ENCODE peak calls at places on chromosomes 13 and 19, in ten cellular contexts. Y, K, F, T, I, C, Q, P, B and H are unnamed samples.

GRCh38 chr19:23527797-23528196 is 132.5 kb upstream of the ZNF91 start:
- DNase-seq in Y (no peak), K (no peak), F (no peak), T (no peak), I (no peak), C (no peak), Q (no peak), P (no peak), B (no peak), H (no peak)

GRCh38 chr13:48715977-48716376 is 62.2 kb downstream of the CYSLTR2 start:
- DNase-seq in Y (no peak), K (no peak), F (no peak), T (no peak), I (no peak), C (no peak), Q (no peak), P (no peak), B (no peak), H (no peak)

GRCh38 chr13:107185889-107186288 is 618.0 kb upstream of the ARGLU1 start:
- DNase-seq in Y (no peak), K (no peak), F (peak), T (no peak), I (no peak), C (peak), Q (no peak), P (no peak), B (peak), H (no peak)

GRCh38 chr13:65783383-65783782 is 1446.8 kb downstream of the PCDH9 start:
- DNase-seq in Y (no peak), K (no peak), F (no peak), T (no peak), I (no peak), C (no peak), Q (no peak), P (no peak), B (no peak), H (no peak)

GRCh38 chr19:48367855-48368254 is 3.7 kb downstream of the SYNGR4 start:
- DNase-seq in Y (no peak), K (no peak), F (no peak), T (peak), I (no peak), C (no peak), Q (no peak), P (no peak), B (no peak), H (no peak)

GRCh38 chr19:46134527-46134926 is 10.0 kb upstream of the IGFL3 start:
- DNase-seq in Y (no peak), K (no peak), F (peak), T (no peak), I (no peak), C (peak), Q (no peak), P (no peak), B (peak), H (no peak)

GRCh38 chr13:51928231-51928630 is 66.5 kb downstream of the CCDC70 start:
- DNase-seq in Y (no peak), K (no peak), F (no peak), T (no peak), I (peak), C (no peak), Q (no peak), P (no peak), B (no peak), H (no peak)

GRCh38 chr19:54485846-54486245 is 12.8 kb upstream of the CDC42EP5 start:
- DNase-seq in Y (no peak), K (no peak), F (peak), T (no peak), I (no peak), C (no peak), Q (no peak), P (no peak), B (no peak), H (no peak)

GRCh38 chr13:28558567-28558966 is 63.6 kb upstream of the FLT1 start:
- DNase-seq in Y (peak), K (no peak), F (no peak), T (no peak), I (peak), C (no peak), Q (no peak), P (no peak), B (peak), H (no peak)

GRCh38 chr13:109667754-109668360 is 118.5 kb downstream of the IRS2 start:
- DNase-seq in Y (no peak), K (no peak), F (no peak), T (no peak), I (no peak), C (no peak), Q (no peak), P (no peak), B (no peak), H (no peak)

GRCh38 chr13:34421849-34422475 is 520.1 kb upstream of the NBEA start:
- DNase-seq in Y (no peak), K (no peak), F (no peak), T (no peak), I (no peak), C (no peak), Q (no peak), P (no peak), B (no peak), H (no peak)

GRCh38 chr19:34639491-34640085 is 37.4 kb downstream of the SCGB2B2 start:
- DNase-seq in Y (peak), K (no peak), F (peak), T (peak), I (peak), C (peak), Q (peak), P (no peak), B (peak), H (peak)

GRCh38 chr13:33213024-33213795 is 72.3 kb downstream of the STARD13 start:
- DNase-seq in Y (no peak), K (no peak), F (no peak), T (peak), I (no peak), C (no peak), Q (no peak), P (no peak), B (peak), H (no peak)

GRCh38 chr13:20702945-20703784 is at the start of gene IL17D:
- DNase-seq in Y (no peak), K (no peak), F (peak), T (no peak), I (no peak), C (no peak), Q (peak), P (peak), B (no peak), H (no peak)

GRCh38 chr19:925912-926594 is at the start of gene ARID3A:
- DNase-seq in Y (peak), K (no peak), F (no peak), T (peak), I (no peak), C (no peak), Q (no peak), P (no peak), B (peak), H (peak)

GRCh38 chr13:80054806-80055205 is 286.1 kb downstream of the SPRY2 start:
- DNase-seq in Y (no peak), K (no peak), F (peak), T (no peak), I (no peak), C (peak), Q (no peak), P (no peak), B (peak), H (no peak)

GRCh38 chr19:45768644-45769053 is 403 bp downstream of the SIX5 start:
- DNase-seq in Y (no peak), K (no peak), F (peak), T (no peak), I (no peak), C (peak), Q (peak), P (peak), B (no peak), H (no peak)

GRCh38 chr19:41353466-41354342 is at the start of gene TGFB1:
- DNase-seq in Y (peak), K (peak), F (peak), T (peak), I (peak), C (peak), Q (peak), P (peak), B (peak), H (peak)

GRCh38 chr19:10271543-10272086 is 695 bp downstream of the ICAM1 start:
- DNase-seq in Y (peak), K (no peak), F (peak), T (no peak), I (no peak), C (peak), Q (no peak), P (no peak), B (no peak), H (no peak)
- H3K4me3 ChIP-seq in Y (peak), K (peak), F (peak), T (peak), I (peak), C (peak), Q (peak), P (peak), B (no peak), H (peak)

GRCh38 chr19:19170053-19170945 is at the start of gene MEF2B:
- DNase-seq in Y (peak), K (no peak), F (peak), T (peak), I (peak), C (peak), Q (peak), P (peak), B (peak), H (no peak)
- H3K4me3 ChIP-seq in Y (no peak), K (peak), F (no peak), T (no peak), I (peak), C (no peak), Q (peak), P (peak), B (no peak), H (no peak)

DNA sequence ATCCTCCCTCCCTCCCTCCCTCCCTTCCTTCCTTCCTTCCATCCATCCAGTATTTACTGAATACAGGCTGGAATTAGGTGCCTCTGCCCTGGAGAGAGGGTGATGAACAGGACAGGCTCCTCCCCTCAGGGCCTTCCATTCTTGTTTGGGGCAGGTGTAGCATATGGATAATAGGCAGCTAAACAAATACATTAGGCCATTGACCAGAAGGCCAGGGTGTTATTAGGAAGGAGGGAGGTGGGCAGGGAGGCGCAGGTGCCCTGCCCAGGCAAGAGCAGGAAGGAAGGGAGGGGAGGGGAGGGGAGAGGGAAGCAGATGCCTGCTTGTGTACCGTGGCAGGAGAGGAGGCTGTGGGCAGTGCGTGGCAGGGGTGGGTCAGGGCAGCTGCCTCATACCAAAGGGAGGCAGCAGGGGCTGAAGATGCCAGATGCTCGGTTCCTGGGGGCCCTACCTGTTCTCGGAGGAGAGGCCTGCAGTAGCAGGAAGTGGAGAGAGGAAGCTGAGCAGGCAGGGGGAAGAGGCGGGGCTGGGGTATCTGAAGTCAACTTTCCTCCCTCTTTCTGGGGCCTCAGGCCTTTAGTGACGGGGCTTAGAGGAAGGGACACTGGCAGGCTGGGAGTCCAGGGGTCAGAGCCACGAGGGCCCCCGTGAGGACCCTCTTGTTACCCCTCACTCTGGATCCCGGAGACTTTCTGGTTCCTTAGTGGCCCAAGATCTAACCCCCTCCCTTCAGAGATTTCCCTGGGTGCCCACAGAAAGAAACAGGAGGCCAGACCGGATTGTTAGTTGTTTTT is at the start of gene RINL:
- DNase-seq in Y (peak), K (no peak), F (no peak), T (no peak), I (no peak), C (no peak), Q (peak), P (peak), B (no peak), H (no peak)
- H3K4me3 ChIP-seq in Y (no peak), K (no peak), F (no peak), T (no peak), I (no peak), C (no peak), Q (peak), P (peak), B (no peak), H (no peak)

GRCh38 chr19:38662508-38663155 is 15.2 kb downstream of the ACTN4 start:
- DNase-seq in Y (no peak), K (no peak), F (no peak), T (no peak), I (no peak), C (no peak), Q (no peak), P (no peak), B (no peak), H (no peak)

GRCh38 chr19:38663156-38663651 is 15.8 kb downstream of the ACTN4 start:
- DNase-seq in Y (no peak), K (no peak), F (no peak), T (no peak), I (no peak), C (no peak), Q (no peak), P (no peak), B (no peak), H (no peak)

GRCh38 chr19:38661166-38661565 is 13.7 kb downstream of the ACTN4 start:
- DNase-seq in Y (no peak), K (no peak), F (no peak), T (no peak), I (no peak), C (no peak), Q (no peak), P (no peak), B (no peak), H (no peak)

GRCh38 chr19:38660724-38661123 is 13.3 kb downstream of the ACTN4 start:
- DNase-seq in Y (no peak), K (no peak), F (no peak), T (no peak), I (no peak), C (no peak), Q (no peak), P (no peak), B (no peak), H (no peak)

DNA sequence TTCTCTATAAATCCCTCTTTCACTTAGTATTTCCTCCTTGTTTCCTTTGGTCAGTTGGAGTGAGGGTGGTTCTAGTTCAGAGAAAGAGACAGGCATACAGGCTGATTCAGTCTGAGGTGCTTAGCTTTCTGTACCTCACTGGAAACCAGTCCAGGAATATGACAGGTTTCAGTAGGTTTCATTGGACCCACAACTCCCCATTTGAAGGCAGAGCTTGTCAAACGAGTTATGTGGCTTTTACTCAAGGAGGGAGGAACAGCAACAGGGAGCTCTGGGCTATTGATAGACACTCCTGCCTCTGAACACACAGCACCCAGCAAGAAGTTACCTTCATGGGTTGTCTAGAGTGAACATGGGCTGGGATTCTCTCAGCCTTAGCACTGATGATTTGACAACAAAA is 14.5 kb downstream of the ACTN4 start:
- DNase-seq in Y (no peak), K (no peak), F (no peak), T (peak), I (no peak), C (no peak), Q (no peak), P (no peak), B (no peak), H (no peak)
- H3K4me3 ChIP-seq in Y (no peak), K (no peak), F (no peak), T (no peak), I (no peak), C (no peak), Q (no peak), P (no peak), B (no peak), H (no peak)

GRCh38 chr19:6362351-6362801 is 1.0 kb downstream of the CLPP start:
- DNase-seq in Y (no peak), K (no peak), F (peak), T (no peak), I (no peak), C (no peak), Q (peak), P (no peak), B (no peak), H (no peak)
- H3K4me3 ChIP-seq in Y (peak), K (peak), F (peak), T (peak), I (peak), C (peak), Q (peak), P (peak), B (peak), H (peak)